ENCODE peak calls at places on chromosomes 6 and 20, in five cellular contexts. C is CD4-positive, alpha-beta T cell; Q is transverse colon; O is nephron progenitor cell; J is osteocyte. X is an unnamed sample.

GRCh38 chr6:27834879-27835549 is 77.2 kb downstream of the OR2B2 start:
- DNase-seq in C (no peak), Q (no peak), O (no peak), J (no peak), X (no peak)

GRCh38 chr6:137266032-137266586 is 46.9 kb upstream of the IFNGR1 start:
- DNase-seq in C (no peak), Q (no peak), O (no peak), J (no peak), X (no peak)

GRCh38 chr6:150766201-150766997 is 99.1 kb upstream of the MTHFD1L start:
- DNase-seq in C (no peak), Q (no peak), O (no peak), J (no peak), X (no peak)

GRCh38 chr6:28413681-28414080 is 14.1 kb upstream of the ZSCAN12 start:
- DNase-seq in C (no peak), Q (no peak), O (no peak), J (no peak), X (no peak)

GRCh38 chr6:141103246-141103645 is 1029.5 kb upstream of the GJE1 start:
- DNase-seq in C (no peak), Q (no peak), O (no peak), J (no peak), X (no peak)

GRCh38 chr6:43247115-43247999 is 4.1 kb downstream of the TTBK1 start:
- DNase-seq in C (peak), Q (peak), O (peak), J (no peak), X (peak)

GRCh38 chr6:158536084-158536890 is 23.6 kb upstream of the TMEM181 start:
- DNase-seq in C (peak), Q (peak), O (peak), J (peak), X (peak)

GRCh38 chr20:10501377-10501776 is 66.3 kb downstream of the SLX4IP start:
- DNase-seq in C (no peak), Q (no peak), O (no peak), J (no peak), X (no peak)

GRCh38 chr6:88866856-88867255 is 96.6 kb downstream of the RNGTT start:
- DNase-seq in C (no peak), Q (no peak), O (no peak), J (no peak), X (no peak)

GRCh38 chr6:107246249-107246971 is 131.1 kb upstream of the BEND3 start:
- DNase-seq in C (no peak), Q (no peak), O (no peak), J (no peak), X (no peak)

GRCh38 chr20:19254086-19254821 is 41.8 kb downstream of the SLC24A3 start:
- DNase-seq in C (no peak), Q (no peak), O (no peak), J (peak), X (no peak)

GRCh38 chr20:50957798-50958732 is at the start of gene DPM1:
- DNase-seq in C (peak), Q (peak), O (peak), J (peak), X (peak)

GRCh38 chr20:61886721-61887658 is 178.7 kb downstream of the TAF4 start:
- DNase-seq in C (peak), Q (no peak), O (peak), J (no peak), X (peak)

GRCh38 chr6:48610846-48611245 is 499.8 kb upstream of the PTCHD4 start:
- DNase-seq in C (no peak), Q (no peak), O (no peak), J (no peak), X (no peak)

GRCh38 chr20:44692932-44693476 is 22.2 kb upstream of the CCN5 start:
- DNase-seq in C (no peak), Q (peak), O (no peak), J (peak), X (no peak)

GRCh38 chr6:42230320-42231034 is 12.8 kb upstream of the MRPS10 start:
- DNase-seq in C (no peak), Q (no peak), O (no peak), J (peak), X (no peak)
- TF ChIP-seq CTCF in C (no peak), Q (no peak), O (no peak), J (peak), X (peak)

GRCh38 chr6:74408844-74409243 is 712.8 kb downstream of the CD109 start:
- DNase-seq in C (no peak), Q (no peak), O (no peak), J (no peak), X (no peak)

GRCh38 chr6:74415056-74415455 is 719.1 kb downstream of the CD109 start:
- DNase-seq in C (no peak), Q (no peak), O (no peak), J (no peak), X (no peak)

GRCh38 chr6:74404366-74404765 is 708.4 kb downstream of the CD109 start:
- DNase-seq in C (no peak), Q (no peak), O (no peak), J (no peak), X (no peak)

GRCh38 chr6:74410630-74411029 is 714.6 kb downstream of the CD109 start:
- DNase-seq in C (no peak), Q (no peak), O (no peak), J (no peak), X (no peak)

GRCh38 chr6:74409447-74409846 is 713.4 kb downstream of the CD109 start:
- DNase-seq in C (no peak), Q (no peak), O (no peak), J (no peak), X (no peak)
- TF ChIP-seq CTCF in C (no peak), Q (peak), O (no peak), J (peak), X (peak)

GRCh38 chr20:14334306-14334930 is 3.0 kb downstream of the FLRT3 start:
- DNase-seq in C (no peak), Q (no peak), O (peak), J (no peak), X (peak)
- TF ChIP-seq CTCF in C (no peak), Q (peak), O (peak), J (peak), X (peak)

GRCh38 chr20:53785320-53785719 is 191.7 kb upstream of the ZNF217 start:
- DNase-seq in C (no peak), Q (no peak), O (no peak), J (no peak), X (no peak)

GRCh38 chr20:53788253-53789022 is 194.8 kb upstream of the ZNF217 start:
- DNase-seq in C (no peak), Q (no peak), O (no peak), J (no peak), X (no peak)

GRCh38 chr20:53783768-53784167 is 190.1 kb upstream of the ZNF217 start:
- DNase-seq in C (no peak), Q (no peak), O (no peak), J (no peak), X (no peak)

GRCh38 chr20:53786071-53786444 is 192.4 kb upstream of the ZNF217 start:
- DNase-seq in C (no peak), Q (no peak), O (no peak), J (no peak), X (no peak)

GRCh38 chr20:53786445-53787267 is 193.0 kb upstream of the ZNF217 start:
- DNase-seq in C (no peak), Q (peak), O (no peak), J (no peak), X (no peak)
- TF ChIP-seq CTCF in C (no peak), Q (no peak), O (no peak), J (peak), X (no peak)

DNA sequence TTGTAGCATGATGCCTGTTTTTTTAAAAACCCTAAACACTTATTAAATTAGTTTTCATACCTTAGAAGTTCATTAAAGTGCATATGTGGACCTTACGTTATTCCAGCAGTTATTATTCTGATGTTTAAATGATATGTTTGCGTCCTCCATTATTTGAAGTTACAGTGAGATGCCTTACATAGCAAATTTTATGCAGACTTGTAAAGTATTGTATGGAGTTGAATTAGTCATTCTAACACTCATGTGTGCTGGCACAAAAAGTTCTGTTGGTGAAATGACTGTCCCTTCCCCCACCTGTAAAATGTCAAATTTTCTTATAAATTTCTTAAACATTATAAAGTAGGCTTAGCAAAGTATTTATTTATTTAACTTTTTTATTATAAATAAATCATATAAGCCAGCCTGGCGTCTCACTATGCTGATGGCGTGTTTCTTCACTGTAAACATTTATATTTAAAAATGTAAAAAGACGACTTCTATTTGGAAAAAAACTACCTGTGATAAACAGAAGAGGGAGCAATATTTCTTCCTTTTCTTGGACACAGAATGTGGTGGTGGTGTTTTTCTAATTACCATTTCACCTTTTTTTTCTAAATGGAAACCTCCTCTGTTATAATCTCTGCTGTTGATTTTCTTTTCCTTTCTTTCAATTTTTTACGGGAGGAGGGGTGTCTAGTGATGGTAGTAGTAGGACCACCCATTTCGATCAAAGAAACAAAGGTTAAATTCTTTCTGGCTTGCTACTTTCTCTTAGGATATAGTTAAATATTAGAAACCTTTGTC is 155.4 kb downstream of the RFPL4B start:
- DNase-seq in C (no peak), Q (no peak), O (no peak), J (no peak), X (peak)
- TF ChIP-seq CTCF in C (no peak), Q (no peak), O (peak), J (peak), X (peak)

X was measured in neural crest cell.